ENCODE peak calls at places on chromosomes 1 and 21, in eight cellular contexts. One of them, this sample, is unnamed.

GRCh38 chr21:33115586-33116541 is 45.9 kb downstream of the OLIG1 start:
- DNase-seq in EL: no peak
- DNase-seq in CD8-positive, alpha-beta T cell: no peak
- DNase-seq in stimulated activated CD8-positive, alpha-beta memory T cell treated with anti-CD3 and anti-CD28 coated beads, Interleukin-4, amount 100 ng/mL, for 48 hours: no peak
- DNase-seq in activated naive CD8-positive, alpha-beta T cell treated with anti-CD3 and anti-CD28 coated beads, Interleukin-2, amount 10 ng/mL, durations not matched to agents 7 days and 5 days: no peak
- DNase-seq in stimulated activated CD4-positive, alpha-beta T cell treated with anti-CD3 and anti-CD28 coated beads, Interleukin-12 subunit alpha, Interleukin-12 subunit beta, amount 100 ng/mL, for 4 hours: no peak
- DNase-seq in GM13977: no peak
- DNase-seq in Kasumi-1: peak
- DNase-seq in this sample: no peak

GRCh38 chr21:38910390-38911008 is 104.8 kb downstream of the ETS2 start:
- DNase-seq in EL: peak
- DNase-seq in stimulated activated CD4-positive, alpha-beta T cell treated with anti-CD3 and anti-CD28 coated beads, Interleukin-12 subunit alpha, Interleukin-12 subunit beta, amount 100 ng/mL, for 4 hours: no peak
- DNase-seq in stimulated activated CD8-positive, alpha-beta memory T cell treated with anti-CD3 and anti-CD28 coated beads, Interleukin-4, amount 100 ng/mL, for 48 hours: peak
- DNase-seq in Kasumi-1: no peak
- DNase-seq in CD8-positive, alpha-beta T cell: no peak
- DNase-seq in GM13977: no peak
- DNase-seq in activated naive CD8-positive, alpha-beta T cell treated with anti-CD3 and anti-CD28 coated beads, Interleukin-2, amount 10 ng/mL, durations not matched to agents 7 days and 5 days: no peak
- DNase-seq in this sample: no peak

GRCh38 chr1:19872190-19872589 is 10.0 kb upstream of the OTUD3 start:
- DNase-seq in GM13977: no peak
- DNase-seq in activated naive CD8-positive, alpha-beta T cell treated with anti-CD3 and anti-CD28 coated beads, Interleukin-2, amount 10 ng/mL, durations not matched to agents 7 days and 5 days: no peak
- DNase-seq in CD8-positive, alpha-beta T cell: no peak
- DNase-seq in stimulated activated CD4-positive, alpha-beta T cell treated with anti-CD3 and anti-CD28 coated beads, Interleukin-12 subunit alpha, Interleukin-12 subunit beta, amount 100 ng/mL, for 4 hours: no peak
- DNase-seq in stimulated activated CD8-positive, alpha-beta memory T cell treated with anti-CD3 and anti-CD28 coated beads, Interleukin-4, amount 100 ng/mL, for 48 hours: no peak
- DNase-seq in Kasumi-1: no peak
- DNase-seq in EL: no peak
- DNase-seq in this sample: no peak

GRCh38 chr1:8643542-8644536 is 173.6 kb downstream of the RERE start:
- DNase-seq in EL: no peak
- DNase-seq in stimulated activated CD4-positive, alpha-beta T cell treated with anti-CD3 and anti-CD28 coated beads, Interleukin-12 subunit alpha, Interleukin-12 subunit beta, amount 100 ng/mL, for 4 hours: no peak
- DNase-seq in GM13977: peak
- DNase-seq in Kasumi-1: no peak
- DNase-seq in activated naive CD8-positive, alpha-beta T cell treated with anti-CD3 and anti-CD28 coated beads, Interleukin-2, amount 10 ng/mL, durations not matched to agents 7 days and 5 days: no peak
- DNase-seq in CD8-positive, alpha-beta T cell: no peak
- DNase-seq in stimulated activated CD8-positive, alpha-beta memory T cell treated with anti-CD3 and anti-CD28 coated beads, Interleukin-4, amount 100 ng/mL, for 48 hours: no peak
- DNase-seq in this sample: no peak

GRCh38 chr21:44920694-44921604 is at the start of gene ITGB2:
- DNase-seq in CD8-positive, alpha-beta T cell: peak
- DNase-seq in activated naive CD8-positive, alpha-beta T cell treated with anti-CD3 and anti-CD28 coated beads, Interleukin-2, amount 10 ng/mL, durations not matched to agents 7 days and 5 days: peak
- DNase-seq in stimulated activated CD8-positive, alpha-beta memory T cell treated with anti-CD3 and anti-CD28 coated beads, Interleukin-4, amount 100 ng/mL, for 48 hours: peak
- DNase-seq in Kasumi-1: peak
- DNase-seq in EL: no peak
- DNase-seq in stimulated activated CD4-positive, alpha-beta T cell treated with anti-CD3 and anti-CD28 coated beads, Interleukin-12 subunit alpha, Interleukin-12 subunit beta, amount 100 ng/mL, for 4 hours: peak
- DNase-seq in GM13977: peak
- DNase-seq in this sample: no peak

GRCh38 chr1:206878456-206878855 is 13.0 kb downstream of the IL20 start:
- DNase-seq in stimulated activated CD4-positive, alpha-beta T cell treated with anti-CD3 and anti-CD28 coated beads, Interleukin-12 subunit alpha, Interleukin-12 subunit beta, amount 100 ng/mL, for 4 hours: no peak
- DNase-seq in Kasumi-1: peak
- DNase-seq in GM13977: no peak
- DNase-seq in stimulated activated CD8-positive, alpha-beta memory T cell treated with anti-CD3 and anti-CD28 coated beads, Interleukin-4, amount 100 ng/mL, for 48 hours: no peak
- DNase-seq in CD8-positive, alpha-beta T cell: no peak
- DNase-seq in activated naive CD8-positive, alpha-beta T cell treated with anti-CD3 and anti-CD28 coated beads, Interleukin-2, amount 10 ng/mL, durations not matched to agents 7 days and 5 days: no peak
- DNase-seq in EL: no peak
- DNase-seq in this sample: no peak

GRCh38 chr1:229943988-229944743 is 122.9 kb upstream of the GALNT2 start:
- DNase-seq in CD8-positive, alpha-beta T cell: no peak
- DNase-seq in stimulated activated CD8-positive, alpha-beta memory T cell treated with anti-CD3 and anti-CD28 coated beads, Interleukin-4, amount 100 ng/mL, for 48 hours: no peak
- DNase-seq in Kasumi-1: no peak
- DNase-seq in EL: no peak
- DNase-seq in GM13977: no peak
- DNase-seq in stimulated activated CD4-positive, alpha-beta T cell treated with anti-CD3 and anti-CD28 coated beads, Interleukin-12 subunit alpha, Interleukin-12 subunit beta, amount 100 ng/mL, for 4 hours: no peak
- DNase-seq in activated naive CD8-positive, alpha-beta T cell treated with anti-CD3 and anti-CD28 coated beads, Interleukin-2, amount 10 ng/mL, durations not matched to agents 7 days and 5 days: no peak
- DNase-seq in this sample: no peak

GRCh38 chr1:228785366-228786085 is 50.2 kb downstream of the RHOU start:
- DNase-seq in stimulated activated CD4-positive, alpha-beta T cell treated with anti-CD3 and anti-CD28 coated beads, Interleukin-12 subunit alpha, Interleukin-12 subunit beta, amount 100 ng/mL, for 4 hours: no peak
- DNase-seq in CD8-positive, alpha-beta T cell: no peak
- DNase-seq in GM13977: no peak
- DNase-seq in activated naive CD8-positive, alpha-beta T cell treated with anti-CD3 and anti-CD28 coated beads, Interleukin-2, amount 10 ng/mL, durations not matched to agents 7 days and 5 days: no peak
- DNase-seq in Kasumi-1: no peak
- DNase-seq in stimulated activated CD8-positive, alpha-beta memory T cell treated with anti-CD3 and anti-CD28 coated beads, Interleukin-4, amount 100 ng/mL, for 48 hours: no peak
- DNase-seq in EL: no peak
- DNase-seq in this sample: no peak

This sample was measured in naive thymus-derived CD4-positive, alpha-beta T cell.